ENCODE peak calls at places on chromosomes 5 and 9, in eight cellular contexts. D, V, H, R, N, B, G and K are unnamed samples. For H3K4me1, the result is how much of the 10 kb centered on the place peaks cover.

GRCh38 chr9:115673599-115673998 is 480.0 kb upstream of the PAPPA start:
- DNase-seq in H (no peak), N (no peak), B (no peak), R (no peak), D (no peak), G (no peak), V (no peak), K (no peak)

GRCh38 chr5:1375871-1376850 is 31.3 kb upstream of the CLPTM1L start:
- DNase-seq in N (no peak), R (no peak), B (no peak), H (no peak), D (peak), G (no peak), V (peak), K (no peak)

GRCh38 chr9:17519761-17520160 is 59.1 kb upstream of the SH3GL2 start:
- DNase-seq in V (no peak), H (no peak), D (no peak), G (no peak), R (no peak), N (no peak), B (peak), K (no peak)

GRCh38 chr5:73300520-73301207 is 127.7 kb downstream of the TMEM174 start:
- DNase-seq in D (no peak), H (no peak), N (no peak), R (no peak), V (no peak), G (no peak), B (no peak), K (no peak)

GRCh38 chr9:111298831-111299603 is 31.0 kb downstream of the OR2K2 start:
- DNase-seq in B (peak), R (no peak), N (no peak), D (no peak), V (peak), H (peak), G (peak), K (no peak)

GRCh38 chr5:83255268-83255667 is 177.9 kb downstream of the XRCC4 start:
- DNase-seq in H (no peak), R (no peak), D (no peak), N (no peak), V (no peak), G (no peak), B (no peak), K (no peak)

GRCh38 chr9:108271236-108271635 is 584.5 kb downstream of the ACTL7B start:
- DNase-seq in B (no peak), N (no peak), R (no peak), G (no peak), D (no peak), H (no peak), V (no peak), K (no peak)

GRCh38 chr9:124623966-124624734 is 117.0 kb upstream of the NR5A1 start:
- DNase-seq in B (no peak), V (no peak), H (no peak), N (no peak), R (no peak), D (no peak), G (peak), K (no peak)

GRCh38 chr5:68217476-68217984 is 2.0 kb downstream of the PIK3R1 start:
- DNase-seq in G (no peak), D (no peak), R (no peak), H (no peak), V (no peak), B (no peak), N (no peak), K (no peak)

GRCh38 chr5:144028058-144028457 is 142.4 kb downstream of the YIPF5 start:
- DNase-seq in R (no peak), G (no peak), H (no peak), N (no peak), V (no peak), B (peak), D (no peak), K (no peak)

GRCh38 chr5:40395241-40395640 is 284.5 kb upstream of the PTGER4 start:
- DNase-seq in B (no peak), H (no peak), G (no peak), V (no peak), D (no peak), N (no peak), R (no peak), K (no peak)

GRCh38 chr5:100780376-100780870 is 122.7 kb downstream of the ST8SIA4 start:
- DNase-seq in D (no peak), N (no peak), B (no peak), G (no peak), R (no peak), V (no peak), H (no peak), K (no peak)

GRCh38 chr5:177335701-177336065 is 15.8 kb downstream of the LMAN2 start:
- DNase-seq in G (no peak), N (no peak), D (peak), H (no peak), R (no peak), V (no peak), B (no peak), K (no peak)

GRCh38 chr9:14326264-14326826 is 12.4 kb upstream of the NFIB start:
- DNase-seq in G (no peak), H (no peak), B (peak), R (no peak), D (no peak), N (no peak), V (no peak), K (no peak)

GRCh38 chr9:129685220-129685932 is 19.9 kb downstream of the PRRX2 start:
- DNase-seq in B (no peak), R (no peak), V (no peak), N (no peak), D (no peak), G (peak), H (no peak), K (no peak)

GRCh38 chr9:136761545-136761981 is 2.8 kb downstream of the LCN15 start:
- DNase-seq in N (no peak), V (no peak), R (no peak), D (no peak), G (no peak), B (no peak), H (peak), K (no peak)

DNA sequence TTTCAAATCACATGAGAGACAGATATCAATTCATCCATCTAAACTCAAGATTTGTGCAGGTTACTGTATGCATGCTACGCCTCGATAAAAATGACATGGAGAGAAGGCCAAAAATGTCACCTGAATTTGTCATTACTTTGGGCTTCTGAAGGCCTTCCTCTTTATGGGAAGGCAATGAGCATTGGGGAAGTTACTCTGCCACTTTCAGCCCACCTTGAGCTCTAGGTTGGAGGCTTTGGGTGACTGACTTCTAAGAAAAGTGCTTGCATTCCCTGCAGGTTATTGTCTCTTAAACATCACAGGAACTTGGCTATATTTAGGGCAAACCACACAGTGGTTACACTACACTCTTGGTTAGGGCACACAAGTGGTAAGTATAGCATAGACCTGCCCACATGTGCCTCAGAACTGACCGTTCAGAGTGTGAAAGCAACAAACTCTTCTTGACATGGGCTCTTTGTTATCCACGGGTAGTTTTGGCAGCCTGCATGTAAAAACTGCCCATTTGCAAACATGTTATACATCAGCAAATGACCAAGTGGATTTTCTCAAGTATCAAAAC is 169.5 kb downstream of the ZNF608 start:
- DNase-seq in V (no peak), G (no peak), D (no peak), B (no peak), R (no peak), H (no peak), N (no peak), K (no peak)
- H3K4me1 ChIP-seq in V (under half), G (under half), D (under half), B (under half), R (under half), H (under half), N (under half), K (under half)

GRCh38 chr9:68966496-68966944 is 47.4 kb downstream of the PRKACG start:
- DNase-seq in V (no peak), D (no peak), R (no peak), N (no peak), B (no peak), G (no peak), H (no peak), K (no peak)

GRCh38 chr9:68969538-68969937 is 44.4 kb downstream of the PRKACG start:
- DNase-seq in N (no peak), R (no peak), H (no peak), D (no peak), G (no peak), B (no peak), V (no peak), K (no peak)

GRCh38 chr9:68967800-68968199 is 46.1 kb downstream of the PRKACG start:
- DNase-seq in V (no peak), D (no peak), R (no peak), G (no peak), N (no peak), H (no peak), B (no peak), K (no peak)

GRCh38 chr9:68973619-68974018 is 40.3 kb downstream of the PRKACG start:
- DNase-seq in H (no peak), B (no peak), G (no peak), V (no peak), R (no peak), N (no peak), D (no peak), K (no peak)

DNA sequence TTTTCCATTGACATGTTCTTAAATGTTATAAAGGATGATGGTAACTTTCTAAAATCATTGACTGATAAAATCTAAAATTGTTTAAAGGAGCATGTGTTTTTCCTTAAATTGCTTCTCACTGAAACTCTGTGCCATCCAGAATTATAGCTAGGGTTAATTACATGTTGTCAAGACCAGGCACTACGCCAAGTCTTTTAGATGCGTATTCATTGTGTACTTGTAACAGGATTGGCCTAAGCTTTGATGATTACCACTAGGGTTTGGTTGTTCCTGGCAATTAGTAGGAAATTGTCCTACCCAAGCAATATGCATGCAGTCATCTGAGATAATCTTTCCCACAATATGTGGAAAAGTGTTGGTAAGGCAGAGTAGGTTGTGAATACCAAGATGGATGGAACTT is 43.8 kb downstream of the PRKACG start:
- DNase-seq in D (no peak), B (no peak), G (no peak), R (no peak), V (no peak), N (no peak), H (no peak), K (no peak)
- TF ChIP-seq POLR2AphosphoS5 in D (no peak), B (no peak), G (no peak), R (no peak), V (no peak), N (no peak), H (no peak), K (no peak)

GRCh38 chr5:79193643-79194042 is 42.3 kb upstream of the JMY start:
- DNase-seq in B (peak), G (no peak), D (no peak), V (no peak), R (peak), H (no peak), N (no peak), K (no peak)
- H3K4me1 ChIP-seq in B (under half), G (under half), D (under half), V (under half), R (under half), H (under half), N (under half), K (under half)

DNA sequence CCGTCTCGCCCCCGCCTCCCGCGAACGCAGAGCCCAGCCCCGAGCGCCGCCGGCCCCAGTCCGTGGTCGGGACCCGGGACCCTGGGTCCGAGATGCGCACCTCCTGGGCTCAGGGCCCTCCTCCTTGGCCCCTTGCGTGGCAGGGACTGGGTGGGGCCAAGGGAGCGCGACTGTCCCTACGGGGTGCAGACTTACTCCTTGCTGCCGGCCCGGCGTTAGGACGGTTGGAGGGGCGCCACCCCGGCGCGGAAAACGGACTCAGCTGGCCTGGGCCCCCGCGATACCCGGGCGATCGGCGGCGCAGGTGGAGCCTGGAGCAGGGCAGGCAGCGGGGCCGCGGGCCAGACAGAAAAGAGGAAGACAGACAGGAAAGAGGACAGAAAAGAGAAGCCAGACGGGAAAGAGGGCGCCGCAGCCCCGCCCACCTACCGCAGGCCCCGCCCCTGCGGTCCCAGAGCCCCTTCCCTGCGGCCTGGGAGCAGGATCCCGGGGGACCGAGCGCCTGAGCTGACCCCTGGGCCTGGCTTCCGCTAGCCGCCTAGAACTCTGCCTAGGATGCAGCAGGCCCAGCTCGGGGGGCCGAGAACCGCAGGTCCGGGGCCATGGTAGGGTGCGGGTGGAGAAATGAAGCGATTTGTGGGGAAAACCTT is at the start of gene GBGT1:
- DNase-seq in R (no peak), G (no peak), D (peak), N (no peak), V (peak), B (peak), H (peak), K (peak)
- TF ChIP-seq POLR2AphosphoS5 in R (no peak), G (no peak), D (peak), N (no peak), V (no peak), B (no peak), H (peak), K (peak)

GRCh38 chr9:35516481-35516880 is 26.6 kb downstream of the RUSC2 start:
- DNase-seq in N (no peak), R (no peak), V (no peak), B (peak), D (no peak), G (no peak), H (no peak), K (no peak)

GRCh38 chr9:35518981-35519679 is 29.2 kb downstream of the RUSC2 start:
- DNase-seq in R (no peak), D (no peak), G (no peak), B (peak), V (no peak), H (no peak), N (no peak), K (no peak)

GRCh38 chr9:35517136-35517535 is 27.2 kb downstream of the RUSC2 start:
- DNase-seq in V (no peak), D (no peak), G (no peak), N (no peak), H (no peak), B (no peak), R (no peak), K (no peak)

GRCh38 chr9:35518212-35518917 is 28.5 kb downstream of the RUSC2 start:
- DNase-seq in V (no peak), B (peak), H (no peak), G (peak), D (no peak), N (no peak), R (peak), K (peak)

DNA sequence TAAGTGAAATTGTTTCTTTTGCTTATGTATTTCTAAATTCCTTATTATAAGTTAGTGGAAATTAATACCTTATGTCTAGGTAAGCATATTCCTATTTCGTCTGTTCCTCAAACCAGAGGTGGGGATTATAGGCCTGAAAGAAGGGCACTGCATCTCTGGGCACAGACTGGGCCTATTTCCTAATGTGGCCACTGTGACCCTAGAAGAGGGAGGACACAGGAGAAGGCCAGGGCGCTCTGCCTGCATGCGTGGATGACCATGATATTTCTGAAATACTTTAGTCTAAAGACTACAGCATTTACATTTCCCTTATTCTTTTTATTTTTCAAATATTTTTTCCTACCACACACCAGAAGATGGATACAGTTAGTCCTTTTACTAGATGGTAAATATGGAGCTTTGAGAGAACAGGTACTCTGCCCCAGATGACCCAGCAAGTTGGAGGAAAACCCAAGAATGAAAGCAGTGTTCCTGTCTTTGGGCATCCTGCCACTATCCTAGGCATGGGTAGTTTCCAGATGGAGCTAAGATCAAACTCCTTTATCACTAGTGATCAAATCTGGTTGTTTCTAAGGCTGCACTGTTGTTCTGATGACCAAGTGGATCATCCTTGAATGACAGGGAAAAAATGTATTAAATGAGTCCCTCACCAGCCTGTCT is 27.8 kb downstream of the RUSC2 start:
- DNase-seq in D (no peak), G (no peak), V (no peak), H (no peak), N (no peak), R (no peak), B (no peak), K (no peak)
- H3K4me1 ChIP-seq in D (under half), G (under half), V (half or more), H (under half), N (under half), R (under half), B (half or more), K (half or more)

DNA sequence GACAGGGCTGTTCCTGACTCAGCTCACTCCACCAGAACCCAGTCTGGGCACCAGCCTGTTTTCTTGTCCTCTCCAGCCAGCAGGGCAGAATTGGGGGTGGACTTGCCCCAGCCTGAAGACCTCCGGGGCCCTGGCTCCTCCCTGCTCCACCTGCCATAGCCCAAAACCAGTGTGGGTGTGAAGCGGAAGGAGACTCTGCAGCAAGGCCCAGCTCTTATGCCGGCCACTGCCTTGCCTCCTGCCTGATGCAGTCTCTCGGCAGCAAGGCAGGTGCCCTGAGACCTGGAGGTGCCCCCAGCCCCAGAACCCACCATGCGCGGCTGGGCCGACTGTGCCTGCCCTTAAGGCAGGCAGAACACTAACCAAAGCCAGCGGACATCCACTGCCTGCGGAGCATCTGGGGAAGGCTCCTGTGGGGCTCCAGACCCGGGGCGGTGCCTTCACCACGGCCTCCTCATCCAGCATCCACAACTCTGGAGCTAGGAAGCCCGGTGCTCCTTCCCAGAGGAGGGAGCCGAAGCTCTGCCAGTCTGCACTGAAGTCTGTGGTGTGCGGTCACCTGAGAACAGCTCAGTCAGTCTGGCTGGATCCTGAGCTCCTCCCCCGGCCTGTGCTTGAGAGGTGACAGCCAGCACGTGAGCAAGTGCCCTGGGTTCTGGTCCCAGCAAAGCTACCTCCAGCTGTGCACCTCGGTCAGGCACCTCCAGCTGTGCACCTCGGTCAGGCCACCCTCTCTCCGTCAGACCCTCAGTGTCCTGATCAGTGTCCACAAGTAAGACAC is 116.7 kb downstream of the ADAMTS2 start:
- DNase-seq in B (no peak), D (peak), H (peak), N (no peak), V (peak), G (no peak), R (peak), K (no peak)
- TF ChIP-seq POLR2AphosphoS5 in B (no peak), D (no peak), H (no peak), N (no peak), V (no peak), G (no peak), R (no peak), K (no peak)

GRCh38 chr9:105243935-105244273 is 547 bp upstream of the SLC44A1 start:
- DNase-seq in B (no peak), R (no peak), V (no peak), G (no peak), N (no peak), H (no peak), D (no peak), K (no peak)

GRCh38 chr9:105244996-105245719 is 707 bp downstream of the SLC44A1 start:
- DNase-seq in V (peak), B (peak), G (no peak), N (peak), R (peak), D (peak), H (peak), K (peak)

GRCh38 chr9:105245720-105246161 is 1.3 kb downstream of the SLC44A1 start:
- DNase-seq in N (no peak), D (no peak), V (no peak), B (peak), H (no peak), G (no peak), R (no peak), K (no peak)

GRCh38 chr9:105243015-105243686 is 1.3 kb upstream of the SLC44A1 start:
- DNase-seq in V (no peak), D (no peak), R (no peak), H (no peak), B (peak), G (no peak), N (no peak), K (no peak)

DNA sequence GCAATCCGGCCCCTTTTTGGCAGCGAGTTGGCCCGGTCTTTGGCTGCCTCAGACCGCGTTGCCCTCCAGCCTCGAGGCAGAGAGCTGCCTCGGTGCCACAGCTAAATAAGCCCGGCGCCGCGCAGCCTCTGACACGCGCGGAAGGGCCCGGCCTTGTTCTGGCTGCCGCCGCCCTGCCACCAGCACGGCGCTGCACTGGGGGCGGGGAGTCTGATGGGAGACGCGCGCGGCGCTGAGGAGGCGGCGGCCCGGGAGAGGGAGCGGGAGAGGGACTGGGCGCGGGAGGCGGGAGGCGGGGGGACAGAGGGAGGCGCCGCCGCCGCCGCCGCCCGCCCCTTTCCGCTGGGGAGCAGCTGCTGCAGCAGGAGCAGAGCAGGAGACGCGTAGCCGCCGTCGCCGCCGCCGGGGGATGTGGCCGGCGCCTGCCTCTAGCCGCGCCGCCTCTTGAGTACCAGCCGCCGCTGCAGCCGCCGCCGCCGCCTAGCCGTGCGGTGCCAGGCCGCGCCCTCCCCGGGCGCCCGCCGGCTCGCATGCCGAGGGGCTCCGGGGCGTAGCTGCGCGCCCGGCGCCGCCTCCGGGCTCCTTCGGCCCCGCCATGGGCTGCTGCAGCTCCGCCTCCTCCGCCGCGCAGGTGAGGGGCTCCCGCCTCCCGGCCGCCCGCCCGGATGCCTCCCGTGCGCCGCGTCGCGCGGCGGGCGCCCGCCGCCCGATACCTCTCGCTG is at the start of gene SLC44A1:
- DNase-seq in N (peak), D (peak), B (peak), H (peak), V (peak), R (peak), G (peak), K (peak)
- H3K4me1 ChIP-seq in N (under half), D (under half), B (under half), H (under half), V (under half), R (under half), G (under half), K (under half)